ENCODE peak calls at places on chromosomes 11 and 22, in nine cellular contexts. Z, S, X, B, M, G, N, F and P are unnamed samples.

GRCh38 chr11:131893103-131893502 is 522.7 kb downstream of the NTM start:
- DNase-seq in G (no peak), M (no peak), N (no peak), F (no peak), Z (no peak), X (no peak), B (no peak), S (no peak), P (no peak)

GRCh38 chr22:48786679-48786996 is 1041.0 kb downstream of the BRD1 start:
- DNase-seq in M (no peak), G (no peak), F (no peak), Z (no peak), N (no peak), X (no peak), B (no peak), S (no peak), P (no peak)

GRCh38 chr11:61747389-61748285 is 4.8 kb upstream of the MYRF start:
- DNase-seq in N (peak), S (peak), G (peak), F (peak), M (peak), Z (no peak), X (peak), B (no peak), P (peak)

GRCh38 chr11:119367661-119368120 is 13.8 kb downstream of the USP2 start:
- DNase-seq in S (no peak), Z (no peak), M (no peak), G (no peak), B (no peak), X (no peak), F (no peak), N (no peak), P (no peak)

GRCh38 chr11:63920870-63921417 is 4.0 kb upstream of the RCOR2 start:
- DNase-seq in G (no peak), N (no peak), S (no peak), F (no peak), Z (no peak), X (no peak), B (no peak), M (no peak), P (no peak)

GRCh38 chr11:47156333-47156732 is 20.3 kb downstream of the ARFGAP2 start:
- DNase-seq in F (no peak), S (no peak), X (no peak), G (no peak), Z (no peak), N (no peak), B (no peak), M (no peak), P (no peak)

GRCh38 chr22:24178502-24179440 is 2.5 kb upstream of the SUSD2 start:
- DNase-seq in X (peak), Z (no peak), S (no peak), G (no peak), M (no peak), F (peak), B (no peak), N (peak), P (no peak)

GRCh38 chr11:26623076-26623666 is 51.1 kb upstream of the MUC15 start:
- DNase-seq in N (no peak), S (peak), Z (peak), G (no peak), M (no peak), F (no peak), X (no peak), B (no peak), P (no peak)

GRCh38 chr11:123622576-123622975 is 31.8 kb downstream of the SCN3B start:
- DNase-seq in F (no peak), S (no peak), Z (no peak), X (no peak), B (no peak), N (no peak), M (no peak), G (no peak), P (no peak)

GRCh38 chr11:4610258-4610935 is 2.4 kb upstream of the TRIM68 start:
- DNase-seq in X (no peak), F (no peak), B (no peak), S (no peak), M (peak), Z (no peak), G (peak), N (peak), P (no peak)

GRCh38 chr11:117070016-117070415 is 28.2 kb downstream of the SIK3 start:
- DNase-seq in G (no peak), B (no peak), N (no peak), F (no peak), X (peak), S (no peak), Z (no peak), M (no peak), P (no peak)

GRCh38 chr22:35984183-35984710 is 44.4 kb downstream of the RBFOX2 start:
- DNase-seq in G (no peak), X (no peak), B (no peak), N (no peak), M (no peak), Z (no peak), S (no peak), F (no peak), P (no peak)

GRCh38 chr11:86247608-86248007 is 3.1 kb downstream of the EED start:
- DNase-seq in M (no peak), B (no peak), G (no peak), F (no peak), S (no peak), N (no peak), Z (no peak), X (no peak), P (no peak)

GRCh38 chr11:60786811-60787567 is 1.9 kb downstream of the MS4A10 start:
- DNase-seq in F (no peak), B (no peak), X (no peak), S (peak), G (peak), Z (peak), N (no peak), M (no peak), P (no peak)

GRCh38 chr11:121199516-121199915 is 93.1 kb upstream of the SC5D start:
- DNase-seq in X (no peak), B (no peak), G (no peak), M (no peak), S (no peak), Z (no peak), F (no peak), N (no peak), P (no peak)

GRCh38 chr11:68545796-68546195 is 85.2 kb downstream of the PPP6R3 start:
- DNase-seq in G (no peak), F (no peak), Z (no peak), N (no peak), M (no peak), S (no peak), X (no peak), B (no peak), P (no peak)

GRCh38 chr11:131629925-131630324 is 259.5 kb downstream of the NTM start:
- DNase-seq in N (no peak), B (no peak), S (no peak), X (peak), G (no peak), F (no peak), M (no peak), Z (no peak), P (no peak)

GRCh38 chr11:958101-958500 is 32.4 kb downstream of the AP2A2 start:
- DNase-seq in G (no peak), B (no peak), Z (no peak), N (no peak), S (no peak), F (no peak), X (no peak), M (no peak), P (no peak)

GRCh38 chr22:49826603-49827306 is 918 bp downstream of the BRD1 start:
- DNase-seq in F (no peak), M (peak), Z (no peak), N (no peak), X (no peak), B (no peak), S (no peak), G (no peak), P (no peak)

GRCh38 chr22:40204331-40205116 is 26.8 kb downstream of the TNRC6B start:
- DNase-seq in F (no peak), X (peak), Z (peak), N (no peak), S (peak), B (no peak), M (no peak), G (peak), P (no peak)

GRCh38 chr11:72588656-72589410 is 85.4 kb downstream of the PDE2A start:
- DNase-seq in B (no peak), S (no peak), Z (no peak), F (no peak), N (no peak), X (no peak), M (no peak), G (no peak), P (no peak)

GRCh38 chr11:112734207-112734606 is 227.0 kb upstream of the NCAM1 start:
- DNase-seq in X (no peak), Z (no peak), M (no peak), B (no peak), S (peak), N (no peak), F (no peak), G (no peak), P (no peak)

GRCh38 chr11:72230764-72231365 is 6.3 kb downstream of the INPPL1 start:
- DNase-seq in N (no peak), X (no peak), Z (no peak), S (no peak), B (no peak), F (no peak), M (no peak), G (no peak), P (no peak)

GRCh38 chr11:27596388-27596787 is 89.8 kb upstream of the LIN7C start:
- DNase-seq in B (no peak), G (no peak), N (no peak), M (no peak), S (no peak), Z (no peak), F (no peak), X (no peak), P (no peak)

GRCh38 chr22:38080847-38081635 is 2.9 kb downstream of the SLC16A8 start:
- DNase-seq in X (no peak), F (no peak), N (no peak), M (no peak), G (peak), S (no peak), Z (no peak), B (no peak), P (peak)

GRCh38 chr11:79419120-79419519 is 21.7 kb downstream of the TENM4 start:
- DNase-seq in Z (peak), N (no peak), S (peak), M (no peak), B (no peak), G (peak), X (no peak), F (no peak), P (no peak)